ENCODE peak calls at places on chromosomes 4 and X, in five cellular contexts. P is HCT116, E is IMR-90, B is esophagus squamous epithelium, J is suprapubic skin. D is an unnamed sample. For H3K4me1, the result is how much of the 10 kb centered on the place peaks cover.

GRCh38 chr4:142846105-142846728 is at the start of gene INPP4B:
- DNase-seq in J (no peak), E (peak), P (peak), B (no peak), D (peak)

GRCh38 chr4:19698961-19699360 is 552.7 kb upstream of the SLIT2 start:
- DNase-seq in P (no peak), B (no peak), E (no peak), J (no peak), D (no peak)

GRCh38 chrX:28625223-28625622 is 38.0 kb downstream of the IL1RAPL1 start:
- DNase-seq in J (no peak), E (no peak), P (no peak), B (no peak), D (no peak)

GRCh38 chr4:90025248-90025647 is 101.9 kb upstream of the CCSER1 start:
- DNase-seq in P (peak), E (peak), B (no peak), J (no peak), D (no peak)

GRCh38 chr4:165470009-165470408 is 91.2 kb downstream of the CPE start:
- DNase-seq in E (no peak), B (no peak), J (no peak), P (no peak), D (no peak)

GRCh38 chrX:80792205-80792604 is 17.5 kb downstream of the BRWD3 start:
- DNase-seq in P (no peak), J (no peak), B (no peak), E (peak), D (no peak)

GRCh38 chrX:103414561-103414960 is 38.2 kb downstream of the BEX3 start:
- DNase-seq in P (no peak), B (no peak), J (no peak), E (no peak), D (no peak)

GRCh38 chr4:118738999-118739690 is 54.0 kb downstream of the METTL14 start:
- DNase-seq in J (no peak), E (no peak), B (no peak), P (no peak), D (no peak)

GRCh38 chr4:121898150-121898549 is 27.9 kb upstream of the BBS7 start:
- DNase-seq in J (no peak), E (no peak), B (no peak), P (peak), D (no peak)

GRCh38 chr4:39563448-39563847 is 36.2 kb upstream of the UGDH start:
- DNase-seq in E (no peak), B (no peak), P (no peak), J (no peak), D (no peak)

GRCh38 chrX:17374619-17375360 is at the start of gene NHS:
- DNase-seq in P (peak), J (peak), B (no peak), E (peak), D (peak)

GRCh38 chr4:10205223-10205622 is 88.6 kb upstream of the WDR1 start:
- DNase-seq in E (no peak), P (no peak), B (no peak), J (no peak), D (no peak)

GRCh38 chrX:119228506-119229290 is 7.4 kb upstream of the PGRMC1 start:
- DNase-seq in E (peak), B (no peak), J (no peak), P (no peak), D (no peak)

GRCh38 chr4:5979981-5980380 is 38.2 kb downstream of the C4orf50 start:
- DNase-seq in B (no peak), J (no peak), P (peak), E (no peak), D (peak)

GRCh38 chrX:46567388-46567787 is 6.2 kb upstream of the CHST7 start:
- DNase-seq in J (no peak), E (no peak), B (no peak), P (no peak), D (no peak)

GRCh38 chr4:7647932-7648812 is 213.4 kb upstream of the PSAPL1 start:
- DNase-seq in E (peak), J (no peak), B (no peak), P (no peak), D (no peak)

GRCh38 chr4:152679414-152680281 is at the start of gene TMEM154:
- DNase-seq in B (peak), J (peak), E (peak), P (no peak), D (peak)

GRCh38 chrX:17563515-17563914 is 173.8 kb upstream of the SCML1 start:
- DNase-seq in E (peak), J (no peak), P (no peak), B (no peak), D (no peak)

GRCh38 chr4:16516796-16517413 is 290.6 kb upstream of the TAPT1 start:
- DNase-seq in B (no peak), J (no peak), P (no peak), E (peak), D (no peak)

GRCh38 chrX:2592279-2592678 is 91.5 kb upstream of the DHRSX start:
- DNase-seq in B (no peak), E (no peak), J (no peak), P (no peak), D (no peak)

DNA sequence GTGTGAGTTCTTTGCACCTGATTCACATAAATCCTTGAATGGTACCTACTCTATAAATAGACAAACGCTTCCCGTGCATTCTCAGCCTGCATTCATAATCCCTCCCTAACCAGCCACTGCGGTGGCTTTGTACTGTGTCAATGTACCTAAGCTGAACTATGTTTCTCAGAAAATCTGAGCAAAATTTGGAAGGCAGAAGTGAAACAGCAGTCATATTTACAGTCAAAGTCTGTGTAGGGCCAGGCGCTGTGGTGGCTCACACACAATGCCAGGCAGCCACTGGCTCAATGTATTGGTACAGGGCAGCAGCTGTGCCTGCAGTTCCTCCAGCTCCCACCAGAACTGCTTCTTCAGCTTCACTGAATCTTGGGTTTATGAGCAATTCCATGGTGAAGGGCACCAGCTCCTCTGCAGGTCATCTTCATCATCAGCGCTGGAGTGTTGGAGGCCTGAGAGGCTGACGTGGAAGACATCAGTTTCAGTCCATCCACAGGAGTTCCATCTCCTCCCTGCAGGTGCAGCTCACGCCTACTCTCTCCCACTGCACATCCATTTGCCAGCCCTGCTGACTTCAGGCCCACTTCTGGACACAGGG is 32.3 kb upstream of the IRF2 start:
- DNase-seq in B (peak), J (no peak), E (no peak), P (no peak), D (no peak)
- TF ChIP-seq POLR2A in B (no peak), J (no peak), E (no peak), P (no peak), D (no peak)

DNA sequence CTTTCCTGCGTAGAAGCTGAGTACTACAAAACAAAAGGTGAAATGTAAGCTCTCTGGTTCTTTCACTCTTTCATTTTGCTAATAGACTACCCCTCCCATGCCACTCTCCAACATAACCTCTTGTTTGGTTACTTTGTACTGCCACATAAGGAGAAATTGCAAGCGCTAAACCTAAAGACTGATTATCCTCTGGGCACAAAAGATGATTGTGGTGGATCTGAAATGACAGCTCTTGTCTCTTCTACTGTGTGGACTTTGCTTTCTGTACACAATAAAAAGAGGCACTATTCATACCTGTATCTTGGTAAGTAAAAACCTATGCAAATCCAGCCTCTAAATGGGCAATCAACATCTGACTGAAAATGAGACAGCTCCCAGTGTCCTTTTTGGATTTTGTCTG is 5.3 kb downstream of the MBNL3 start:
- DNase-seq in P (no peak), E (no peak), J (no peak), B (no peak), D (no peak)
- H3K4me1 ChIP-seq in P (under half), E (under half), J (under half), B (under half), D (under half)

DNA sequence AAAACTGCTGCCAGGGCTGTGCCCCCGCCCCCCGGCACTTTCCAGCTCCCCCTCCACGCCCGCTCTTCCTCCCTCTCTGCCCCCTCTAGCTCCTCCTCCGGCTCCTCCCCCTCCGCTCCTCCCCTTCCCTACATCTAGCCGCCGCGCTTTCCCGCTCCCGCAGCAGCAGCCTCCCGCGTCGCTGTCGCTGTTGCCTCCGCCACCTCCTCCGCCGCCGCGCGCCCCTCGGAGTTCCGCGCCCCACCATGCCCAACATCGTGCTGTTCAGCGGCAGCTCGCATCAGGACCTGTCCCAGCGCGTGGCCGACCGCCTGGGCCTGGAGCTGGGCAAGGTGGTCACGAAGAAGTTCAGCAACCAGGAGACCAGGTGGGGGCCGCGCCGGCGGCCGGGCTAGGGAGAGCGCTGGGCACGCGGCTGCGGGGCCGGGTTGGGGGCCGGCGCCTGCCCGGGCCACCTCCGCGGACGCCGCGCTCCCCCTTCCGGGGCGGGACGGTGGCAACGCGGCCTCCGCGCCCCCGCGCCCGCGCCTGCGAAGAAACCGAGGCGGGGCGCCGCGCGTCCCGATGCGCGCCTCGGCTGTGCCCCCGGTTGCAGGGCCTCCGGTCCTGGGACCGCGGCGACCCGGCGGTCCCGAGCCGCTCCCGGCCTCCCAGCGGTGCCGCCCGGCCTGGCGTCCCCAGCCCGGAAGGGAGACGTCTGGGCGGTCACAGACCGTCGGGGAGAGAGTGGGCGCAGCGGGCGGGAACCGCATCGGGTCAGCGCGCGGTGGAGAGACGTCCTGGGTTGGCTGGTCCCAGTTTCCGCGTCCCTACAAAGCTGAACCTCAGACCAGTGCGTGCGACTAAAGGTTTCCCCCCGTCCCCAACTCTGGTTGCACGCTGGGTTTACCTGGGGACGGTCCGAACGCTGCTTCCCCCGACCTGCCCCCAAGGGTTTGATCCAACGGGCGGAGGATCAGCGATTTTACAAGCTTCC is at the start of gene PRPS2:
- DNase-seq in J (peak), P (no peak), E (peak), B (peak), D (peak)
- TF ChIP-seq POLR2A in J (peak), P (no peak), E (peak), B (no peak), D (no peak)

GRCh38 chr4:102612195-102612594 is 111.0 kb downstream of the NFKB1 start:
- DNase-seq in E (no peak), P (no peak), B (no peak), J (no peak), D (no peak)

GRCh38 chr4:102610476-102610875 is 109.3 kb downstream of the NFKB1 start:
- DNase-seq in B (no peak), J (no peak), P (no peak), E (no peak), D (no peak)

GRCh38 chr4:102616661-102617060 is 115.5 kb downstream of the NFKB1 start:
- DNase-seq in B (no peak), E (no peak), P (no peak), J (no peak), D (no peak)

GRCh38 chr4:102612824-102613366 is 111.7 kb downstream of the NFKB1 start:
- DNase-seq in B (no peak), J (no peak), P (no peak), E (no peak), D (no peak)

DNA sequence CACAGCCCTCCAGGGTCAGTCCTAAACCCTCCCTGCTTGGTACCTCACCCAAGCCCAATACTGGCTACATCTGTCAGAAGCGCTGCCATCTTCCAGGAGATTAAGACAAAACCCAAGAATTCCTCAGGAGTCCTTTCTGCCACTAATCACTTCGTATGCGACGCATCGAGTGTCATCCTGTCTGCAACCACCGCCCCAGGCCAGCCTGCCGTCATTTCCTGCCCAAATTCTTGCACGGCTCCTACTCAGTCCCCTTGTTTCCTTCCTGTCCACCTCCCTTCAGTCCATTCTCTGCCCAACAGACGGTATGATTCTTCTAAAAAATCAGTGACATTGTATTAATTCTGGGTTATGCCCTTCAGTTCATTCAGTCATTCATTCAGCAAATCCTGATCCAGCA is 113.6 kb downstream of the NFKB1 start:
- DNase-seq in E (no peak), P (no peak), J (no peak), B (no peak), D (no peak)
- H3K4me1 ChIP-seq in E (under half), P (under half), J (under half), B (under half), D (under half)

D was measured in breast epithelium.